ENCODE peak calls at places on chromosomes 5 and 9, in four cellular contexts. L is HepG2, B is NT2/D1, K is H1. J is an unnamed sample.
A peak's percentile ranks its signal among the peaks of the same experiment; 100 is the strongest.

GRCh38 chr5:54634089-54634488 is 116.5 kb downstream of the SNX18 start:
- DNase-seq in L (no peak), K (no peak), B (no peak), J (no peak)

GRCh38 chr5:158951461-158951860 is 148.3 kb downstream of the EBF1 start:
- DNase-seq in L (no peak), K (no peak), B (no peak), J (no peak)

GRCh38 chr9:96073531-96074284 is 198.2 kb downstream of the ERCC6L2 start:
- DNase-seq in K (no peak), L (no peak), B (no peak), J (no peak)

GRCh38 chr9:4970970-4971641 is 14.0 kb upstream of the JAK2 start:
- DNase-seq in L (no peak), K (no peak), B (no peak), J (no peak)

GRCh38 chr5:76527685-76528161 is 95.5 kb downstream of the F2RL2 start:
- DNase-seq in B (no peak), L (peak; percentile 27), K (no peak), J (no peak)

GRCh38 chr5:137734962-137735530 is 843 bp downstream of the KLHL3 start:
- DNase-seq in L (no peak), K (no peak), B (peak; percentile 11), J (no peak)

GRCh38 chr9:92640398-92641091 is 29.4 kb downstream of the IPPK start:
- DNase-seq in B (no peak), K (no peak), L (no peak), J (no peak)

GRCh38 chr9:125509476-125509875 is 197.5 kb downstream of the MAPKAP1 start:
- DNase-seq in B (no peak), L (no peak), K (peak; percentile 19), J (no peak)

GRCh38 chr5:34042302-34042701 is 711 bp downstream of the C1QTNF3 start:
- DNase-seq in K (no peak), L (no peak), B (no peak), J (no peak)

GRCh38 chr5:169550227-169550626 is 33.3 kb upstream of the SPDL1 start:
- DNase-seq in K (no peak), L (no peak), B (no peak), J (no peak)
- TF ChIP-seq SUZ12 in K (no peak), L (no peak), B (no peak), J (no peak)

DNA sequence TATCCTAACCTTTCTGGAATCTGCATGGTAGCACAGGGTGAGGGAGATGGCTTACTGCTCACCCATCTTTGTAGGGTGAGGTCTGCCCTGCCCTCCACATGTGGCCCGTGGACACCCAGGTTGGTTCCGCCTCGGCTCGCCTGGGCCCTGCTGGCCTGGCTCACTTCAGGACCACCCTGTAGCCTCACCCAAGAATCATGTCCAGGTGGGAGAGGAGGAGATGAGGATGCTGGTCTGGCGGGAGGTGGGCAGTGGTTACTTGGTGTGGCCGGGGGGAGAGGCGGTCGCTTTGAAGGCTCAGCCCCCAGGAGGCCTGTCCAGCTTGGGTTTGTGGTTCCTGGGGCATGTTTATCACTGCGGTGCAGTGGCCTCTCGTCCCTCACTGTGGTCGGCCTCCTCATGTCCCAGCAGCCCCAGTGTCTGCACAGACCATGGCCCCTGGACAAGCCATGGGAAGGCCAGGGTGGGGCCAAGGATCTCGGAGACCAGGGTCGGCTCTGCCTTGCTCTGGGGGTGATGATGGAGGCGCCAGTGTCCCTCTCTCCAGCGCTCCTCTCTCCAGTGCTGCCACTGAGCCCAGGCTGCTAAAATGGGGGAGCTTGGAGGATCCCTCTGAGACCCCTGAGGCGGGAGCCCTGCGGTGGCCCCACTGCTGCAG is 4.6 kb downstream of the OBP2B start:
- DNase-seq in B (no peak), K (no peak), L (no peak), J (no peak)
- TF ChIP-seq SUZ12 in B (no peak), K (no peak), L (no peak), J (no peak)

DNA sequence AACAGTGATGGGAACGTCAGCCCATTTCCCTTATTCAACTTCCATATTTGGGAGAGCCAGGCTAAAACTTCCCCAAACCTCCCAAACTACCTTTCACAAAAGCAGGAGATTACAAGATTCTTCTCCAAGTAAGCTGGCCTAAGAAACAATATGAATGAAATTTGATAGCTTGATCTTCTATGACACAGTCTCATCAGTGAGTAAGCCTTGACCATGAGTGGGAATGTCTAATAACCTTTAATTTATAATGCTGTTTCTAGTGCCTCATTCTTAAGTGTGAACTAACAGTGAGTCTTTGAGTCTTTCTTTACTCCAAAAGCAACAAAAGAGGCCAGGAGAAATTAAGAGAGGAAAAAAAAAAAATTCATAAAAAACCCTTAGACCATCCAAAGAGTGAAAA is 1379.9 kb downstream of the EFNA5 start:
- DNase-seq in K (no peak), B (no peak), L (no peak), J (no peak)
- TF ChIP-seq SUZ12 in K (no peak), B (no peak), L (no peak), J (no peak)

DNA sequence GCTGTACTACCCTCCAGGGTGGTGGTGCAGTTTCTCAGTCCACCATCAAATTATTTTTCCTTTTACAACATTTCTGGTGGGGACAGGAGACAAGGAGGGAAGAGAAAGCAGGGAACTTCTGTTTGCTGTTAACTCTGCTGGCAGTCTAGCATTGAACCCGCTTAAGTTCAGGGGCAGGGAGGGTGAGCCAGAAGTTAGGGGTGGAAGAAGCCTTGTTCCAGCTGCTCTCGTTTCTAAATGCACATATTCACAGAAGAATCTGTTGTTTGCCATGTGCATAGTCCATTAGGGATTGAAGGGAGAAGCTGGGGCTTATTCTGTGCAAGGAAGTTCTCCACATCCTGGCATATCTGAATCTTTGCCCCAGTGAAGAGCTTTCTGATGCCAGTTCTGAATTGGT is 32.4 kb upstream of the ACOT12 start:
- DNase-seq in B (no peak), K (no peak), L (no peak), J (no peak)
- TF ChIP-seq SUZ12 in B (no peak), K (no peak), L (no peak), J (no peak)

GRCh38 chr5:180084638-180085561 is 13.3 kb upstream of the RNF130 start:
- DNase-seq in L (peak; percentile 32), B (no peak), K (peak; percentile 51), J (no peak)
- TF ChIP-seq SUZ12 in L (no peak), B (no peak), K (no peak), J (no peak)

GRCh38 chr5:150945947-150946346 is 41.2 kb upstream of the ZNF300 start:
- DNase-seq in B (no peak), L (no peak), K (no peak), J (no peak)

GRCh38 chr5:150945501-150945900 is 40.7 kb upstream of the ZNF300 start:
- DNase-seq in K (no peak), L (no peak), B (no peak), J (no peak)

GRCh38 chr5:150948539-150948938 is 43.8 kb upstream of the ZNF300 start:
- DNase-seq in B (no peak), K (no peak), L (no peak), J (no peak)

GRCh38 chr5:150946351-150946905 is 41.6 kb upstream of the ZNF300 start:
- DNase-seq in L (no peak), K (no peak), B (no peak), J (no peak)
- TF ChIP-seq SUZ12 in L (no peak), K (no peak), B (no peak), J (no peak)

DNA sequence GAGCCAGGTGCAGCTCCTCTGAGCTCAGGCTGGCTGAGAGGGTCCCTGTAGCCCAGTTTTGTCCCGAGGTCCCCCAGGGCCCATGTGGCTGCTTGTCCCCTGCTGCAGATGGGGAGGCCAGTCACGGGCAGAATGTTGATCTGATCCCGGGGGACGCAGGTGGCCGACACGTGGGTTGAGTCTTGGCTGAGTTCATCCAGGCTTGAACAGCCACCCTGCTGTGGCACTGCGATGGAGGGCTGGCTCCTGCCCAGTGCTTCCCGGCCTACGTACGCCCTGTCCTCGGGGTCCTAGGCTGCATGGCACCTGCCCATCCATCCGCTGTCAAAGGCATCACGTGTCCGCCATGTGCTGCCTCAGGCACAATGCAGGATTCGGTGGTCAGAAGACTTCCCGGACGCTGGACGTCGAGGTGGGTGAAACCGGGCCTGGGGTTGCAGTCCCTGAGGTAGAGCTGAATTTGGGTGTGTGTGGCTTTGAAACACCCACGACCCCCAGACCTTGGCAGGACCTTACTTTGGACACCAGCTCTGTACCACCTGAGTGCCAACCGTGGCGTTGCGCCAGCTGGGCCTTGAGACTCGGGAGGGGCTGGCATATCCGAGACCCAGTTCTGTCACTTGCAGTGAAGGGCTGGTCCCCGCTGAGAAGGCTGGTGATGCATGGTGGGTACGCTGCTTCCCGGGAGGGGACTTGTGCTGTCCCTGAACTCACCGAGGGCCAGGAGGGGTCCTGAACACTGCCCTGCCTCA is 22.3 kb downstream of the RXRA start:
- DNase-seq in K (no peak), L (no peak), B (no peak), J (no peak)
- TF ChIP-seq SUZ12 in K (no peak), L (no peak), B (no peak), J (no peak)